ENCODE peak calls at places on chromosomes 13 and 19, in ten cellular contexts. N is right lobe of liver, S is heart right ventricle, K is H9, P is suprapubic skin, B is ovary, I is mammary epithelial cell, D is brain microvascular endothelial cell, V is breast epithelium, A is fibroblast of lung. O is an unnamed sample.

GRCh38 chr13:50016421-50016820 is 1.2 kb downstream of the KCNRG start:
- DNase-seq in N (no peak), S (no peak), K (no peak), P (no peak), B (no peak), I (no peak), D (peak), V (no peak), A (peak), O (no peak)

GRCh38 chr19:36215276-36216171 is 618 bp downstream of the ZNF146 start:
- DNase-seq in N (no peak), S (no peak), K (no peak), P (peak), B (no peak), I (peak), D (peak), V (no peak), A (peak), O (no peak)

GRCh38 chr19:7373862-7374261 is 25.1 kb downstream of the ARHGEF18 start:
- DNase-seq in N (no peak), S (no peak), K (peak), P (no peak), B (no peak), I (no peak), D (no peak), V (no peak), A (no peak), O (no peak)

GRCh38 chr13:99501952-99502310 is 659 bp downstream of the TM9SF2 start:
- DNase-seq in N (peak), S (no peak), K (no peak), P (peak), B (no peak), I (peak), D (peak), V (no peak), A (peak), O (peak)

GRCh38 chr19:34145741-34146202 is 26.5 kb upstream of the LSM14A start:
- DNase-seq in N (no peak), S (no peak), K (peak), P (no peak), B (peak), I (peak), D (peak), V (no peak), A (peak), O (peak)

GRCh38 chr19:11450570-11451326 is 15.3 kb downstream of the PRKCSH start:
- DNase-seq in N (no peak), S (no peak), K (peak), P (no peak), B (no peak), I (no peak), D (no peak), V (no peak), A (no peak), O (no peak)

GRCh38 chr13:86906458-86906857 is 764.7 kb upstream of the SLITRK5 start:
- DNase-seq in N (no peak), S (no peak), K (no peak), P (no peak), B (no peak), I (no peak), D (no peak), V (no peak), A (peak), O (no peak)

GRCh38 chr19:4909172-4909896 is at the start of gene UHRF1:
- DNase-seq in N (no peak), S (no peak), K (peak), P (no peak), B (no peak), I (peak), D (no peak), V (no peak), A (no peak), O (no peak)

GRCh38 chr19:46288896-46289588 is 7.8 kb upstream of the HIF3A start:
- DNase-seq in N (no peak), S (peak), K (no peak), P (no peak), B (no peak), I (peak), D (peak), V (no peak), A (peak), O (no peak)

GRCh38 chr13:24899601-24900000 is 135.6 kb downstream of the RNF17 start:
- DNase-seq in N (no peak), S (no peak), K (no peak), P (no peak), B (no peak), I (no peak), D (peak), V (no peak), A (no peak), O (no peak)

GRCh38 chr13:52955505-52955904 is 73.1 kb upstream of the OLFM4 start:
- DNase-seq in N (no peak), S (no peak), K (peak), P (no peak), B (no peak), I (no peak), D (no peak), V (no peak), A (no peak), O (no peak)

GRCh38 chr19:7159105-7159933 is 89.8 kb downstream of the ZNF557 start:
- DNase-seq in N (no peak), S (peak), K (no peak), P (no peak), B (peak), I (no peak), D (peak), V (no peak), A (peak), O (no peak)

GRCh38 chr19:34482380-34483250 is 1.1 kb downstream of the WTIP start:
- DNase-seq in N (no peak), S (peak), K (no peak), P (no peak), B (peak), I (peak), D (no peak), V (no peak), A (peak), O (no peak)

GRCh38 chr13:30743319-30744055 is 8.1 kb downstream of the ALOX5AP start:
- DNase-seq in N (no peak), S (no peak), K (no peak), P (no peak), B (peak), I (peak), D (peak), V (no peak), A (peak), O (no peak)

GRCh38 chr13:85019121-85019520 is 780.1 kb downstream of the SLITRK6 start:
- DNase-seq in N (no peak), S (no peak), K (no peak), P (no peak), B (no peak), I (peak), D (no peak), V (no peak), A (no peak), O (no peak)

GRCh38 chr19:18202759-18203407 is 959 bp downstream of the RAB3A start:
- DNase-seq in N (no peak), S (peak), K (peak), P (no peak), B (peak), I (peak), D (no peak), V (no peak), A (no peak), O (peak)

GRCh38 chr13:29294869-29295268 is 300.6 kb downstream of the SLC7A1 start:
- DNase-seq in N (no peak), S (no peak), K (no peak), P (no peak), B (no peak), I (no peak), D (no peak), V (no peak), A (no peak), O (no peak)

GRCh38 chr19:48746738-48747575 is at the start of gene IZUMO1:
- DNase-seq in N (no peak), S (peak), K (peak), P (no peak), B (peak), I (no peak), D (peak), V (no peak), A (peak), O (peak)

GRCh38 chr13:90723381-90723780 is 624.1 kb upstream of the MIR17HG start:
- DNase-seq in N (no peak), S (no peak), K (no peak), P (no peak), B (no peak), I (no peak), D (no peak), V (no peak), A (no peak), O (no peak)

GRCh38 chr19:48804496-48804895 is 6.3 kb downstream of the BCAT2 start:
- DNase-seq in N (no peak), S (no peak), K (no peak), P (no peak), B (no peak), I (no peak), D (no peak), V (no peak), A (no peak), O (no peak)

GRCh38 chr19:1258707-1259205 is 10.4 kb downstream of the MIDN start:
- DNase-seq in N (no peak), S (no peak), K (no peak), P (no peak), B (no peak), I (no peak), D (no peak), V (no peak), A (no peak), O (no peak)
- H3K27ac ChIP-seq in N (peak), S (peak), K (no peak), P (peak), B (peak), I (no peak), D (peak), V (peak), A (peak), O (peak)

DNA sequence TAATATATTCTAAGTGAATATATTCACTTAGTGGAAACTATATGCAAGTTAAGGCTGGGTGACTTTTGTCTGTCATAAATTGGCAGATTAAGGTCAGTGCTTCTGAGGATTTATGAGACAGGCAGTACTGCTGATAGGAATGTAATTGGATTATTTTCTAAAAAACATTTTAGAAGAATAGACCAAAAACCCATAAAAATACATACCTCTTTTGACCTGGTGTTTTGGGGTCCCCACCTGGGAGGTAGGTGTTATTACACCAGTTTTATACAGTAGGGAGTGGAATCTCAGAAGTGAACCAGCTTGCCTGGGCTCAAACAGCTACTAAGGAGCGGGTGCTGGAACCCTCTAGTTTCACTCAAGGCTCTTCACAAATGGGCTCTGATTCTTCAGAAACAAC is 25.3 kb downstream of the COG3 start:
- DNase-seq in N (no peak), S (no peak), K (no peak), P (no peak), B (no peak), I (no peak), D (no peak), V (no peak), A (no peak), O (no peak)
- TF ChIP-seq CTCF in N (peak), S (peak), K (peak), P (no peak), B (no peak), I (peak), D (no peak), V (no peak), A (no peak), O (peak)

GRCh38 chr19:13214036-13214730 is 64.0 kb downstream of the IER2 start:
- DNase-seq in N (no peak), S (no peak), K (peak), P (no peak), B (no peak), I (no peak), D (no peak), V (no peak), A (no peak), O (no peak)

GRCh38 chr19:13212759-13213330 is 62.6 kb downstream of the IER2 start:
- DNase-seq in N (peak), S (peak), K (peak), P (no peak), B (peak), I (peak), D (peak), V (peak), A (peak), O (peak)

GRCh38 chr19:13211426-13212308 is 61.5 kb downstream of the IER2 start:
- DNase-seq in N (no peak), S (no peak), K (no peak), P (no peak), B (no peak), I (no peak), D (no peak), V (no peak), A (no peak), O (no peak)

GRCh38 chr19:13210941-13211340 is 60.7 kb downstream of the IER2 start:
- DNase-seq in N (no peak), S (no peak), K (no peak), P (no peak), B (no peak), I (no peak), D (no peak), V (no peak), A (no peak), O (no peak)

DNA sequence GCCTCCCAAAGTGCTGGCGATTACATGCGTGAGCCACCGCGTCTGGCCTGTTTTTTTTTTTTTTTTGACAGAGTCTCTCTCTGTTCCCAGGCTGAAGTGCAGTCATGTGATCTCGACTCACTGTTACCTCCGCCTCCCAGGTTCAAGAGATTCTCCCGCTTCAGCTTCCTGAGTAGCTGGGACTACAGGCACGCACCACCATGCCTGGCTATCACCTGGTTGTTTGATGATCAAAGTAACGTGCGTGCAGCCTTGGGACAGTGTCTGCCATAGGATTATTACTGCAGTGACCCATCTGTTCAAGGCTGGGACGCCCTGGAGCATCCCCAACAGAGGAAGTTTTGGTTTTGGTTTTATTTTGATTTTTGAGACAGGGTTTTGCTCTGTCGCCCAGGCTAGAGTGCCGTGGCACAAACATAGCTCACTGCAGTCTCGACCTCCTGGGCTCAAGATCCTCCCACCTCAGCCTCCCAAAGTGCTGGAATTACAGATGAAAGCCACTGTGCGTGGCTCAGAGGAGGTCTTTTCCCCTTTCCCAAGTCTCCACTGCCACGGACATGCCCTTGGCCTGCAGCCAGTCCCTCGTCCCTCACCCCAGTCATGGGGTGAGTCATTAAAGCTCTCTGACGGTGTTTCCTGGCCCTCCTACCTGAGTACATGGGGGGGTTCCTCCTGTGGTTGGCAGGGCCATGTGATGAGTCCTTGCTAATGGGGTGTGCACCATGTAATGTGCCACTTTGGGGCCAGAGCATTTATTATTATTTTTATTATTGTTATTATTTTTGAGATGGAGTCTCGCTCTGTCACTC is 65.6 kb downstream of the IER2 start:
- DNase-seq in N (no peak), S (no peak), K (no peak), P (no peak), B (no peak), I (peak), D (no peak), V (no peak), A (no peak), O (peak)
- H3K27ac ChIP-seq in N (no peak), S (no peak), K (no peak), P (no peak), B (no peak), I (no peak), D (no peak), V (no peak), A (no peak), O (no peak)

DNA sequence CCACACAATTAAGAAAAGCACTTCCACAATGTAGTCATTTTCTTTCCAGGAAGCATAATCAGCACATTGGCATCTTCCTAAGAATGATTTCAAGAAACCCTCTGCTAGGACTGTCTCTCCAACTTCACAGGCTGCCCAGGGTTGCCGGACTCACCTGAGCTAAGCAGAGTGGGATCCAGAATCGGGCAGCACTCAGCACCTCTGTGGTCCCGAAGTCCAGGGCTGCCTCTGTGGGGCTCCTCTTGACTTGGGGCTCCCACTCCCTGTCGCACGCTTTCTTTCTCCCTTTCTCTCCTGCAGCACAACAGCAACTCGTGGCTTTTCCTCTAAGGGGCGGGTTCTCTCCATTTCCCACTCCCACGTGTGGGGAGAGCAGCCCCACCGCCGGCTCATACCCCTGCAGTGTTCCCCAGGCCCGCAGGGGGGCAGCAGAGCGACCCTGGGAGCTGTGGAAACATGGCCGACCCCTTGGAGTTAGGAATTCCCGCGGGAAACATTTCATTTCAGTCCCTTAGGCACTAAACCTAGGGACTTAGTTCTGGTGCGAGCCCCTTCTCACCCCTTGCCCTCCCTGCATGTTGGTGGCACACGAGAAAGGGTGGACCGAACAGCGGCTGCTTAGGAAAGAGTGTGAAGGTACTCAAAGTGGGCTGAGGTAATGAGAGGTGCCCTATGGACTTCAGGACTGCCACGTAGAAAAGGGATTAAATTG is at the start of gene TMEM272:
- DNase-seq in N (peak), S (peak), K (peak), P (no peak), B (peak), I (no peak), D (peak), V (no peak), A (peak), O (peak)
- TF ChIP-seq CTCF in N (peak), S (peak), K (peak), P (peak), B (peak), I (peak), D (peak), V (peak), A (peak), O (peak)

O was measured in CD4-positive, alpha-beta T cell.